ENCODE peak calls at places on chromosome 3, in four cellular contexts. X is breast epithelium, V is HepG2, F is stomach. M is an unnamed sample.
A peak's percentile ranks its signal among the peaks of the same experiment; 100 is the strongest.

GRCh38 chr3:155131104-155131503 is 51.0 kb downstream of the MME start:
- DNase-seq in X (no peak), V (no peak), F (no peak), M (no peak)

GRCh38 chr3:58119221-58119620 is 91.6 kb downstream of the DNASE1L3 start:
- DNase-seq in X (no peak), V (no peak), F (no peak), M (no peak)

GRCh38 chr3:160754371-160754854 is 1.6 kb upstream of the PPM1L start:
- DNase-seq in X (peak; percentile 50), V (no peak), F (peak; percentile 32), M (peak; percentile 71)

GRCh38 chr3:25495304-25495703 is 67.2 kb downstream of the RARB start:
- DNase-seq in X (no peak), V (no peak), F (no peak), M (no peak)

GRCh38 chr3:94607778-94608177 is 544.9 kb downstream of the NSUN3 start:
- DNase-seq in X (no peak), V (no peak), F (no peak), M (no peak)

GRCh38 chr3:141853146-141853690 is 23.2 kb upstream of the ATP1B3 start:
- DNase-seq in X (no peak), V (no peak), F (no peak), M (no peak)

GRCh38 chr3:51710631-51711351 is 3.9 kb downstream of the GRM2 start:
- DNase-seq in X (peak; percentile 33), V (no peak), F (peak; percentile 16), M (no peak)

GRCh38 chr3:82382831-82383230 is 621.4 kb upstream of the GBE1 start:
- DNase-seq in X (no peak), V (no peak), F (no peak), M (no peak)

GRCh38 chr3:188239035-188239434 is 85.1 kb downstream of the LPP start:
- DNase-seq in X (no peak), V (no peak), F (no peak), M (no peak)

GRCh38 chr3:159762238-159762637 is 226.4 kb upstream of the IL12A start:
- DNase-seq in X (no peak), V (no peak), F (no peak), M (no peak)

GRCh38 chr3:58490860-58491501 is 915 bp upstream of the KCTD6 start:
- DNase-seq in X (no peak), V (no peak), F (no peak), M (peak; percentile 70)

GRCh38 chr3:158789592-158789991 is 12.3 kb upstream of the MFSD1 start:
- DNase-seq in X (no peak), V (peak; percentile 43), F (no peak), M (no peak)

GRCh38 chr3:105513042-105513441 is 146.3 kb downstream of the ALCAM start:
- DNase-seq in X (no peak), V (no peak), F (no peak), M (no peak)

GRCh38 chr3:72171461-72171860 is 386.5 kb upstream of the PROK2 start:
- DNase-seq in X (no peak), V (no peak), F (no peak), M (no peak)

GRCh38 chr3:72655758-72656157 is 192.5 kb downstream of the SHQ1 start:
- DNase-seq in X (no peak), V (no peak), F (no peak), M (no peak)

GRCh38 chr3:44114142-44114541 is 127.5 kb upstream of the TOPAZ1 start:
- DNase-seq in X (no peak), V (peak; percentile 13), F (peak; percentile 61), M (no peak)

GRCh38 chr3:17360991-17361390 is 381.4 kb downstream of the TBC1D5 start:
- DNase-seq in X (no peak), V (no peak), F (no peak), M (no peak)

GRCh38 chr3:120022729-120023128 is 71.5 kb downstream of the GSK3B start:
- DNase-seq in X (no peak), V (no peak), F (no peak), M (no peak)

DNA sequence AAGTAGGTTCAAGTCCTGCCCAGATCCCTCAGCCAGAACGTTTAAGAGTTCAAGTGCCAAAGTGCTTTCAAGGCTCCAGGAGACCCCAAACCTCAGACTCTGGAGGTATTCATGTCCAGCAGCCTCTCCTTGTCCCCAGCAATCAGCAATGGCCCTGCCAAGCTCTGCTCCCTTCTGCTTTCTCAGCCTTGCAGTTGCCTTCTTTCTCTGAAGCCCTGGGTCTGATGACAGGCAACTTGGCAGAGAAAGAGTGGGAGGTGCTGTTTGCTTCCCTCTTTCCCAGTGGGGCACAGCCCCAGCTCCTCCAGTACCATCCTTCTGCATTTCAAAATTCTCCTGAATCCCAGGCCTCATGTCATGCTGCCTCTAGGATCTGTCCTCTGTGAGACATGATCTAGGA is 40.2 kb downstream of the ATP2B2 start:
- DNase-seq in X (no peak), V (no peak), F (no peak), M (no peak)
- H3K27me3 ChIP-seq in X (no peaks in the 10 kb centered on the region), V (peaks cover 4% of the 10 kb centered on the region), F (no peaks in the 10 kb centered on the region), M (peaks cover 34% of the 10 kb centered on the region)

DNA sequence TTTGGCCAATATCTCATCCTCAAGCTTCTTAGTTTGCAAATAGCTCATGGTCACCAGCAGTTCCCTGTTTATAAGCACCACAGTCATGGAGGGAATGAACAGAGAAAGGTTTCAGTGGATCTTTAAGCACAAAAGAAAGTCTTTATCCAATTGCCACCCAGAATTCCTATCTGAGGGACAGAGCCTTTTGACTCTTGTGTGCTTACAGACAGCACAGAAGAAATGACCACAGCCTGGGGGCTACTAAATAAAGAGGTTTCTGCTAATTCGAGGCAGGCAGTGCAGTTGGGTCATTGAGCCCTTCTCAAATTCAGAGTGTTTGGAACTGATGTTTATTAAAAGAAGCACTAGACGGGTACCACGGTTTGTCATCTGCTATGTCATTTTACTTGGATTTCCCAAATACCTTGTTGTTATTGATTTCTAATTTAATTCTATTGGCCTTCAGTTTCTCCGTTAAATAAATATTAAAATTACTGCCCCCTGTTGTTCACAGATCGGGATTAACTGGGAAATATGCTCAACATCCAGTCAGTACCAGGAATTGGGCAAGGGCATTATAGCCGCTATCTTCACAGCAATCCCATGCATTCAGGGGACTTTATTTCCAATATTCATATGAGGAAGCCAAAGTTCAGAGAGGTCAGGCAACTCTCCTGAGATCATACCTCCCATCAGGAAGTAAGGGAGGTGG is 3.6 kb downstream of the PRICKLE2 start:
- DNase-seq in X (no peak), V (no peak), F (no peak), M (no peak)
- H3K4me1 ChIP-seq in X (peaks cover 18% of the 10 kb centered on the region), V (no peaks in the 10 kb centered on the region), F (peaks cover 33% of the 10 kb centered on the region), M (peaks cover 95% of the 10 kb centered on the region)

DNA sequence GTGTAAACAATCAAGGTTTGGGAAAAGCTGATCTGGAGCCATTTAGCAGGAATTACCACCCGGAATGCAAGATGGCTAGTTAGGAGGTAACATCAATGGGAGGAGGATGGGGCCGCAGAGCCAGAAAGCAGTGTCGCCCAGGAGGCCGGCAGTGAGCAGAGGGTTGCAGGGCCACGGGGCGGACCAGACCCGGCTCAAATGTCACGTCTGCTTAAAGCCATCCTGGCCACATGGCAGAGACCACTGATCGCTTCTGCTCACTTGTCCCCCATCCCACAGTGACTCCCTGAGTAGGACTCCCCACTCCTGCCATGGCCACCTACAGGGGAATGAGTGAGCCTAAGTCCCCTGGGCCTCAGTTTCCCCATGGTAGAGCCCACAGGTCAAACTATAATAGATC is 18.2 kb downstream of the MGLL start:
- DNase-seq in X (no peak), V (no peak), F (no peak), M (no peak)
- TF ChIP-seq POLR2AphosphoS5 in X (no peak), V (no peak), F (no peak), M (no peak)

GRCh38 chr3:124459678-124460077 is 270.6 kb upstream of the UMPS start:
- DNase-seq in X (no peak), V (no peak), F (no peak), M (no peak)

GRCh38 chr3:124456506-124456905 is 273.7 kb upstream of the UMPS start:
- DNase-seq in X (no peak), V (no peak), F (no peak), M (no peak)

GRCh38 chr3:124463234-124463633 is 267.0 kb upstream of the UMPS start:
- DNase-seq in X (no peak), V (no peak), F (no peak), M (no peak)

DNA sequence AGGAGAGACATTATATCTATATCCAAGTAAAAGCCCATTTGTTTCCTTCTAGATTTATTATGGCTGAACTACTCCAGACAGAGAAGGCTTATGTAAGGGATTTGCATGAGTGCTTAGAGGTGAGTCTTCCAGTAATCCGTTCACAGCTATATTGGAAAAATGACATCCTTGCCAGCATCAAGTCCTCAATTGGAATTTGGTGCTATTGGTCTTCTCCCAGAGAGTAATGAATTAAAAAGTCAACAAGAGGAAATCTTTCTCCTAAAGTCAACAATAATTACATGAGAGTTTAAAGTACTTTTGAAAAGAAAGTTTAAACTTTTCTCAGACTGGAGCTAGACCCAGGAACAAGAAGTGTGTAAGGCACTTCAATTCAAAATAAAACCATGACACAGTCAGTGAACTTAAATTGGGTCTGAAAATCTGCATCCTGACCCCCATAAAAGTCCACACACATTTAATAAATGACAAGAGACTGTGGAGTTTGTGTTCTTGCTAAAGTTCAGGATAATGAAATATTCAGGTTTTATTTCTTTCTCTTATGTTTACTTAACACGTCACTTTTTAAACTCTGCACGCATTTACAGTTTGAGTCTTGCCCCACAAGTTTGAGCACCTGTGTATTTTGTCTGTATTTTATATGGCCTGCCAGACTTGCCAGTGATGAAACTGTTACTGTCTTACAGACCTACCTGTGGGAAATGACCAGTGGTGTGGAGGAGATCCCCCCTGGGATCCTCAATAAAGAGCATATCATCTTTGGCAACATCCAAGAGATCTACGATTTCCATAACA is 268.2 kb upstream of the UMPS start:
- DNase-seq in X (no peak), V (no peak), F (no peak), M (no peak)
- H3K27me3 ChIP-seq in X (no peaks in the 10 kb centered on the region), V (no peaks in the 10 kb centered on the region), F (no peaks in the 10 kb centered on the region), M (no peaks in the 10 kb centered on the region)

GRCh38 chr3:129317876-129318275 is 39.2 kb downstream of the HMCES start:
- DNase-seq in X (no peak), V (no peak), F (no peak), M (no peak)
- H3K4me1 ChIP-seq in X (peaks cover 8% of the 10 kb centered on the region), V (peaks cover 23% of the 10 kb centered on the region), F (peaks cover 23% of the 10 kb centered on the region), M (peaks cover 20% of the 10 kb centered on the region)

GRCh38 chr3:113643583-113643982 is 52.9 kb downstream of the USF3 start:
- DNase-seq in X (no peak), V (no peak), F (no peak), M (no peak)

GRCh38 chr3:113637756-113638155 is 58.7 kb downstream of the USF3 start:
- DNase-seq in X (no peak), V (no peak), F (no peak), M (no peak)

GRCh38 chr3:113634782-113635474 is 61.5 kb downstream of the USF3 start:
- DNase-seq in X (no peak), V (no peak), F (no peak), M (no peak)

GRCh38 chr3:113639683-113640082 is 56.8 kb downstream of the USF3 start:
- DNase-seq in X (no peak), V (no peak), F (no peak), M (no peak)

GRCh38 chr3:113638910-113639309 is 57.5 kb downstream of the USF3 start:
- DNase-seq in X (no peak), V (no peak), F (no peak), M (no peak)
- TF ChIP-seq POLR2AphosphoS5 in X (no peak), V (no peak), F (no peak), M (no peak)

M was measured in sigmoid colon.